ENCODE peak calls at places on chromosome 3, in five cellular contexts. X is GM12878, B is body of pancreas, W is heart right ventricle, V is choroid plexus epithelial cell. M is an unnamed sample.

GRCh38 chr3:168895419-168895818 is 768.1 kb downstream of the MECOM start:
- DNase-seq in W (no peak), V (no peak), B (no peak), X (no peak), M (no peak)

GRCh38 chr3:87766736-87767135 is 292.1 kb downstream of the CGGBP1 start:
- DNase-seq in V (no peak), B (no peak), X (no peak), W (no peak), M (no peak)

GRCh38 chr3:111473550-111473949 is 68.4 kb upstream of the CD96 start:
- DNase-seq in B (no peak), X (no peak), W (no peak), V (no peak), M (no peak)

GRCh38 chr3:40631341-40631995 is 106.7 kb downstream of the ZNF621 start:
- DNase-seq in X (no peak), W (no peak), B (no peak), V (no peak), M (no peak)

GRCh38 chr3:197308591-197308990 is 10.2 kb upstream of the DLG1 start:
- DNase-seq in B (no peak), X (no peak), V (peak), W (no peak), M (no peak)

GRCh38 chr3:194381460-194381875 is 11.9 kb upstream of the LRRC15 start:
- DNase-seq in X (no peak), B (peak), V (no peak), W (no peak), M (no peak)

GRCh38 chr3:196932600-196932999 is 9.7 kb downstream of the NCBP2 start:
- DNase-seq in V (no peak), X (no peak), B (no peak), W (no peak), M (no peak)

GRCh38 chr3:45664558-45664957 is 24.6 kb upstream of the SACM1L start:
- DNase-seq in X (peak), V (no peak), W (no peak), B (peak), M (no peak)

GRCh38 chr3:23928525-23928924 is 11.6 kb downstream of the RPL15 start:
- DNase-seq in B (no peak), W (no peak), V (no peak), X (no peak), M (no peak)

GRCh38 chr3:53253707-53254106 is 2.1 kb downstream of the TKT start:
- DNase-seq in W (no peak), X (no peak), V (no peak), B (no peak), M (no peak)

GRCh38 chr3:160447544-160447943 is 2.0 kb downstream of the TRIM59 start:
- DNase-seq in V (peak), X (no peak), W (no peak), B (no peak), M (no peak)

GRCh38 chr3:72924055-72924454 is 36.2 kb downstream of the GXYLT2 start:
- DNase-seq in W (no peak), B (no peak), V (no peak), X (no peak), M (no peak)

GRCh38 chr3:133573629-133574194 is at the start of gene CDV3:
- DNase-seq in B (no peak), X (no peak), W (peak), V (no peak), M (no peak)

GRCh38 chr3:120102674-120103073 is 8.4 kb upstream of the GSK3B start:
- DNase-seq in X (no peak), W (peak), V (no peak), B (peak), M (no peak)

GRCh38 chr3:142319094-142319493 is 93.7 kb upstream of the GK5 start:
- DNase-seq in W (no peak), B (no peak), X (no peak), V (peak), M (no peak)

GRCh38 chr3:28053759-28054158 is 187.7 kb upstream of the CMC1 start:
- DNase-seq in X (no peak), V (peak), B (no peak), W (no peak), M (no peak)

GRCh38 chr3:126124148-126124868 is 40.4 kb upstream of the SLC41A3 start:
- DNase-seq in X (no peak), W (peak), V (no peak), B (peak), M (no peak)

GRCh38 chr3:24259901-24260512 is 234.6 kb downstream of the THRB start:
- DNase-seq in B (peak), W (no peak), X (no peak), V (peak), M (no peak)

GRCh38 chr3:101066776-101067175 is 73.6 kb upstream of the ABI3BP start:
- DNase-seq in V (peak), X (no peak), W (no peak), B (no peak), M (no peak)

GRCh38 chr3:128316456-128316855 is 150.2 kb downstream of the DNAJB8 start:
- DNase-seq in W (no peak), V (peak), B (peak), X (no peak), M (no peak)

DNA sequence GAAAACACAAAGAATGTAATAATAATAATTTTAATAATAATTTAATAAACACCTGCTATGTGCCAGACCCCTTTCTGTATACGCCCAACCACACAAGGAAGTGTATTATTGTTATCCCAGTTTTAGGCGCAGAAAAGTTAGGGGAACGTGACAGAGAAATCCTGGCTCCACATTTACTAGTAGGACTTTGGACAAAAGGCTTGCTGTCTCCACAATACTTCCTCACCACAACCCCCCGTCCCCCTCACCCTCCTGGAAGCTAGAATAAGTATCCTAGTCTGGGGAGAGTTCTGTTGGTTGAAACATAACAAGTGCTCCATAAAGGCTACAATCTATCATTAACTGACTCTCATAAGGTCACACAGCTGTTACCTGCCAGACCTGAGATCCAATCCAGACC is 484 bp upstream of the IL17RD start:
- DNase-seq in X (no peak), V (no peak), W (no peak), B (no peak), M (no peak)
- H3K4me3 ChIP-seq in X (no peak), V (no peak), W (no peak), B (no peak), M (no peak)

GRCh38 chr3:155859859-155860258 is 5.6 kb upstream of the SLC33A1 start:
- DNase-seq in V (peak), X (no peak), B (no peak), W (no peak), M (no peak)
- TF ChIP-seq CTCF in V (peak), X (peak), B (peak), W (peak), M (peak)

GRCh38 chr3:17979911-17980310 is 237.5 kb upstream of the TBC1D5 start:
- DNase-seq in B (no peak), V (no peak), X (no peak), W (no peak), M (no peak)
- H3K4me3 ChIP-seq in B (no peak), V (no peak), X (no peak), W (no peak), M (no peak)

DNA sequence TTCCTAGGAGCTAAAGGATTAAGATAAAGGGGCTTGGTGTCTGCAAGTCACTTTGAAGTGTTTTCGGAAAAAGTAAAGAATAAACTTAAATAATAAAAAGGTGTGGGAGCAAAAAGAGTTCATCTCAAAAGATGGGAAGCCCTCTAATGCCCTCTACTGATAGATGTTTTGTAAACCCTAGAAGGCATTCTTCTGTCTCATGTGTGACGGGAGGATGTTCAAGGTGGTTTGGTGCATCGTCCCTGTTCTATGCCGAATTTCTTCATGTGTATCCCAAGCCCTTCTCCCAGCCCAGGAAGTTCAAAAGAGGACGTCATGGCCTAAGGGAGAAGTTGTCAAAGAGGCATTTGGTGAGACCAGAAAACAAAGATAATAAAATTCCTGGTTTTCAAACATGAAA is 37.2 kb downstream of the CCK start:
- DNase-seq in B (no peak), W (no peak), X (no peak), V (peak), M (no peak)
- TF ChIP-seq CTCF in B (no peak), W (peak), X (peak), V (peak), M (peak)

DNA sequence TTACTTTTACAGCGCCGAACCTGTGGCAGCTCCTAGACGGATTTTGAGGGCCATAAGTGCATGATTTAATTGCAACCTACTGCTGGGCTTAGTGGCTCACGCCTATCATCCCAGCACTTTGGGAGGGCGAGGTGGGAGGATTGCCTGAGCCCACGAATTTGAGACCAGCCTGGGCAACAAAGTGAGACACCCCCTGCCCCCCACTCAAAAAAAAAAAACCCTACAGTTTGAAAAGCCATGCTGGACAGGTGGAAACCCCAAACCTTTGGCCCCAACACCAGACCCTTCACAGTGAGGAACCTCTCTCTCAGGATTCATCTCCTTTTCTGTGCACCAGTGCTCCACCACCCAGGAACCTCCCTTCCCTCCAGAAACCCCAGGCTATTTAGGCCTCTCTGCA is 1.1 kb upstream of the CDC25A start:
- DNase-seq in B (no peak), W (no peak), V (no peak), X (no peak), M (no peak)
- H3K4me3 ChIP-seq in B (no peak), W (no peak), V (no peak), X (no peak), M (no peak)

DNA sequence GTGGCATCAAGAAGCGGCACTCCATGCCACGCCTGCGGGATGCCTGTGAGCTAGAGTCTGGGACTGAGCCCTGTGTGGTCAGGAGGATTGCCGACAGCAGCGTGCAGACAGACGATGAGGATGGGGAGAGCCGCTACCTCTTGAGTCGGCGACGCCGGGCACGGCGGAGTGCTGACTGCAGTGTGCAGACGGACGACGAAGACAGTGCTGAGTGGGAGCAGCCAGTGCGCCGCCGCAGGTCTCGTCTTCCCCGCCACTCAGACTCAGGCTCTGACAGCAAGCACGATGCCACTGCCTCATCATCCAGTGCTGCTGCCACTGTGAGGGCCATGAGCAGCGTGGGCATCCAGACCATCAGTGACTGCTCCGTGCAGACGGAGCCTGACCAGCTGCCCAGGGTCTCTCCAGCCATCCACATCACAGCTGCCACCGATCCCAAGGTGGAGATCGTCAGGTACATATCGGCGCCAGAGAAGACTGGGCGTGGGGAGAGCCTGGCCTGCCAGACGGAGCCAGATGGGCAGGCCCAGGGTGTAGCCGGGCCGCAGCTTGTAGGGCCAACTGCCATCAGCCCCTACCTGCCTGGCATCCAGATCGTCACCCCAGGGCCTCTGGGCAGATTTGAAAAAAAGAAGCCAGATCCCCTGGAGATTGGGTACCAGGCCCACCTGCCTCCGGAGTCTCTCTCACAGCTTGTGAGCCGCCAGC is 16.8 kb upstream of the APEH start:
- DNase-seq in V (no peak), X (no peak), B (no peak), W (no peak), M (no peak)
- TF ChIP-seq CTCF in V (no peak), X (no peak), B (no peak), W (no peak), M (no peak)

GRCh38 chr3:34301313-34301712 is 502.9 kb downstream of the PDCD6IP start:
- DNase-seq in W (no peak), V (no peak), X (no peak), B (no peak), M (no peak)
- H3K4me3 ChIP-seq in W (no peak), V (no peak), X (no peak), B (no peak), M (no peak)

DNA sequence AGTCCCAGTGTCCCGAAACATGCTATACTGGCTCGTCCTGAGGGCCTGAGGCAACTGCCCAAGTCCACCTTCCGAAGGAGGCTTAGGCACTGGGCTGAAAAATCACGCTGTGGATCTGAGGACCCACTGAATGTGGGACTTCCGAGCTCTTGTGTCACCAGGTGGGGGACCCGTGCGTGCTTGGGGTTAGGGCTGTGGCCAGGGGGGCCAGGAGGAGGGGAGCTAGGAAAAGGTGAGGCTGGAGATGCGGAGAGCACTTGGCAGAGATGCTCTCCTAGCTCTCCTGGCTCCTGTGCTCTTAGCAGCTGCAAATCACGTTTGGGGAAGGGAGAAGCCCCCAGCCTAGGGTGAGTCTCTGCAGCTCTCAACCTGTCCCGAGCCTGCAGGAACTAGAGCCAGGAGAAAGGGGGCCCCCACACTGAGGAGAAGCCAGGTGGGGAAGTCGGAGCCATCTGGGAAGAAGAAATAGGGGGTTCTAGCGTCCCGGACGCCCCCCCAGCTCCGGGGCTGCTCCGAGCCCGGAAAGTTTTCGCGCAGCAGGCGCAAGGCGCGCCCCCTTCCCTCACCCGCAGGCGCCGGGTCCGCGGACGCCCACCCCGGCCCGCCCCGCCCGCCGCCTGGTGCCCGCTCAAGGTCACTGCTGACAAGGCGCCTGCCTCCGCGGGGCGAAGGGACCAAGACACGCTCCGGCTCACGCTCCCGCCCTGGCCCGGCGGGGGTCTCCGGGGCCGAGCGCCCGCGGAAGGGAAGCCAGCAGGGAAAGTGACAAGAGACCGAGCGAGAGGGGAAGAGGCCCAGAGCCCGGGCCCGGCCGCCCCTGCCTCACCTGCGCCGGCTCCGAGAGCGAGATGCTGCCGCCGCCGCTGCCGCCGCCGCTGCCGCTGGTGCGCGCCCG is 108.7 kb upstream of the SLC6A11 start:
- DNase-seq in V (no peak), W (no peak), X (no peak), B (no peak), M (no peak)
- TF ChIP-seq CTCF in V (no peak), W (no peak), X (no peak), B (no peak), M (peak)

GRCh38 chr3:38264779-38265178 is 833 bp upstream of the SLC22A13 start:
- DNase-seq in X (no peak), B (no peak), W (no peak), V (no peak), M (no peak)

GRCh38 chr3:38264307-38264706 is 1.3 kb upstream of the SLC22A13 start:
- DNase-seq in V (no peak), W (no peak), B (peak), X (no peak), M (no peak)

GRCh38 chr3:38267689-38268477 is 2.3 kb downstream of the SLC22A13 start:
- DNase-seq in V (no peak), X (no peak), B (no peak), W (no peak), M (no peak)

GRCh38 chr3:38266810-38267209 is 1.2 kb downstream of the SLC22A13 start:
- DNase-seq in B (peak), X (no peak), V (no peak), W (no peak), M (no peak)

DNA sequence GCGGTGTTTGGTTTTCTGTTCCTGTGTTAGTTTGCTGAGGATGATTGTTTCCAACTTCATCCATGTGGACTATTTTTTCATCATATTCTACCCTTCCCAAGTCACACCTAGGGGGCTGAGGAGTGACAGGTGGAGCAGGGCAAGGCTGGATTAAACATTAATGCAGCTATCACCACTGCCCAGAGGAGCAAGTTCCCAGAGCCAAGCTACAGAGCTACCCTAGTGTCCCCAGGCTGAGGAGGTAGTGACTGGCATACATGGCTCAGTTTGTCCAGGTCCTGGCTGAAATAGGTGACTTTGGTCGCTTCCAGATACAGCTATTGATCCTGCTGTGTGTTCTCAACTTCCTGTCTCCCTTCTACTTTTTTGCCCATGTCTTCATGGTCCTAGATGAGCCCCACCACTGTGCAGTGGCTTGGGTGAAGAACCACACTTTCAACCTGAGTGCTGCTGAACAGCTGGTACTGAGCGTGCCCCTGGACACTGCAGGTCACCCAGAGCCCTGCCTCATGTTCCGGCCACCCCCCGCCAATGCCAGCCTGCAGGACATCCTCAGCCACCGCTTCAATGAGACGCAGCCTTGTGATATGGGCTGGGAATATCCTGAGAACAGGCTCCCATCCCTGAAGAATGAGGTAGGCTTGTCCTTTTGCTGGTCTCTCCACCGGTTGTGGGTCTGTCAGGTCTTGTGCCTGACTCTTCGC is at the start of gene SLC22A13:
- DNase-seq in V (no peak), B (no peak), W (no peak), X (no peak), M (no peak)
- H3K4me3 ChIP-seq in V (no peak), B (no peak), W (no peak), X (no peak), M (no peak)

M was measured in GM12864.